ENCODE peak calls at places on chromosomes 5 and 9, in nine cellular contexts. One of them, this sample, is unnamed.
A peak's percentile ranks its signal among the peaks of the same experiment; 100 is the strongest.

GRCh38 chr9:89603629-89604462 is 966 bp upstream of the GADD45G start:
- DNase-seq in breast epithelium: peak; percentile 74
- DNase-seq in esophagus squamous epithelium: no peak
- DNase-seq in ovary: peak; percentile 89
- DNase-seq in sigmoid colon: peak; percentile 88
- DNase-seq in NB4: peak; percentile 56
- DNase-seq in heart left ventricle: peak; percentile 82
- DNase-seq in adrenal gland: peak; percentile 92
- DNase-seq in HCT116: no peak
- DNase-seq in this sample: peak; percentile 45

GRCh38 chr5:37703841-37704241 is 136.0 kb downstream of the GDNF start:
- DNase-seq in NB4: no peak
- DNase-seq in sigmoid colon: no peak
- DNase-seq in ovary: no peak
- DNase-seq in esophagus squamous epithelium: no peak
- DNase-seq in breast epithelium: no peak
- DNase-seq in adrenal gland: no peak
- DNase-seq in heart left ventricle: no peak
- DNase-seq in HCT116: no peak
- DNase-seq in this sample: no peak

GRCh38 chr5:142819292-142819691 is 49.1 kb downstream of the ARHGAP26 start:
- DNase-seq in ovary: no peak
- DNase-seq in heart left ventricle: no peak
- DNase-seq in breast epithelium: no peak
- DNase-seq in adrenal gland: no peak
- DNase-seq in sigmoid colon: no peak
- DNase-seq in HCT116: no peak
- DNase-seq in esophagus squamous epithelium: no peak
- DNase-seq in NB4: no peak
- DNase-seq in this sample: no peak

GRCh38 chr9:106864533-106865143 is 1.7 kb downstream of the ZNF462 start:
- DNase-seq in adrenal gland: peak; percentile 29
- DNase-seq in breast epithelium: no peak
- DNase-seq in NB4: no peak
- DNase-seq in HCT116: no peak
- DNase-seq in sigmoid colon: peak; percentile 70
- DNase-seq in heart left ventricle: peak; percentile 23
- DNase-seq in esophagus squamous epithelium: no peak
- DNase-seq in ovary: peak; percentile 47
- DNase-seq in this sample: no peak

GRCh38 chr5:67315082-67315801 is 118.6 kb upstream of the CD180 start:
- DNase-seq in heart left ventricle: no peak
- DNase-seq in ovary: no peak
- DNase-seq in esophagus squamous epithelium: no peak
- DNase-seq in adrenal gland: peak; percentile 9
- DNase-seq in NB4: no peak
- DNase-seq in HCT116: no peak
- DNase-seq in sigmoid colon: no peak
- DNase-seq in breast epithelium: no peak
- DNase-seq in this sample: no peak

GRCh38 chr9:99126312-99126711 is 21.4 kb downstream of the TGFBR1 start:
- DNase-seq in heart left ventricle: no peak
- DNase-seq in NB4: no peak
- DNase-seq in HCT116: no peak
- DNase-seq in adrenal gland: no peak
- DNase-seq in ovary: no peak
- DNase-seq in breast epithelium: no peak
- DNase-seq in esophagus squamous epithelium: no peak
- DNase-seq in sigmoid colon: no peak
- DNase-seq in this sample: no peak

GRCh38 chr5:89313044-89313443 is 430.1 kb upstream of the MEF2C start:
- DNase-seq in sigmoid colon: no peak
- DNase-seq in esophagus squamous epithelium: no peak
- DNase-seq in NB4: no peak
- DNase-seq in HCT116: peak; percentile 71
- DNase-seq in ovary: no peak
- DNase-seq in adrenal gland: no peak
- DNase-seq in breast epithelium: no peak
- DNase-seq in heart left ventricle: no peak
- DNase-seq in this sample: no peak

GRCh38 chr9:123997665-123998277 is 13.8 kb upstream of the LHX2 start:
- DNase-seq in ovary: peak; percentile 40
- DNase-seq in breast epithelium: no peak
- DNase-seq in HCT116: no peak
- DNase-seq in adrenal gland: peak; percentile 61
- DNase-seq in esophagus squamous epithelium: no peak
- DNase-seq in heart left ventricle: peak; percentile 51
- DNase-seq in sigmoid colon: no peak
- DNase-seq in NB4: peak; percentile 77
- DNase-seq in this sample: peak; percentile 31

GRCh38 chr5:127997131-127997775 is 86.3 kb upstream of the SLC12A2 start:
- DNase-seq in HCT116: no peak
- DNase-seq in ovary: no peak
- DNase-seq in sigmoid colon: no peak
- DNase-seq in breast epithelium: no peak
- DNase-seq in adrenal gland: no peak
- DNase-seq in NB4: no peak
- DNase-seq in esophagus squamous epithelium: no peak
- DNase-seq in heart left ventricle: no peak
- DNase-seq in this sample: no peak

GRCh38 chr5:14582797-14583137 is 1.2 kb downstream of the OTULINL start:
- DNase-seq in heart left ventricle: no peak
- DNase-seq in NB4: no peak
- DNase-seq in sigmoid colon: no peak
- DNase-seq in esophagus squamous epithelium: no peak
- DNase-seq in breast epithelium: no peak
- DNase-seq in HCT116: no peak
- DNase-seq in adrenal gland: no peak
- DNase-seq in ovary: peak; percentile 33
- DNase-seq in this sample: no peak

GRCh38 chr5:14581333-14581890 is at the start of gene OTULINL:
- DNase-seq in adrenal gland: peak; percentile 84
- DNase-seq in ovary: peak; percentile 93
- DNase-seq in heart left ventricle: peak; percentile 90
- DNase-seq in sigmoid colon: peak; percentile 93
- DNase-seq in HCT116: peak; percentile 33
- DNase-seq in breast epithelium: peak; percentile 72
- DNase-seq in esophagus squamous epithelium: peak; percentile 22
- DNase-seq in NB4: peak; percentile 79
- DNase-seq in this sample: peak; percentile 69

GRCh38 chr5:14584848-14585247 is 3.3 kb downstream of the OTULINL start:
- DNase-seq in breast epithelium: no peak
- DNase-seq in esophagus squamous epithelium: no peak
- DNase-seq in heart left ventricle: no peak
- DNase-seq in NB4: no peak
- DNase-seq in HCT116: no peak
- DNase-seq in adrenal gland: no peak
- DNase-seq in sigmoid colon: no peak
- DNase-seq in ovary: no peak
- DNase-seq in this sample: no peak

GRCh38 chr5:14580037-14581034 is 1.3 kb upstream of the OTULINL start:
- DNase-seq in breast epithelium: no peak
- DNase-seq in NB4: peak; percentile 38
- DNase-seq in adrenal gland: no peak
- DNase-seq in HCT116: no peak
- DNase-seq in sigmoid colon: no peak
- DNase-seq in heart left ventricle: no peak
- DNase-seq in esophagus squamous epithelium: no peak
- DNase-seq in ovary: no peak
- DNase-seq in this sample: no peak

DNA sequence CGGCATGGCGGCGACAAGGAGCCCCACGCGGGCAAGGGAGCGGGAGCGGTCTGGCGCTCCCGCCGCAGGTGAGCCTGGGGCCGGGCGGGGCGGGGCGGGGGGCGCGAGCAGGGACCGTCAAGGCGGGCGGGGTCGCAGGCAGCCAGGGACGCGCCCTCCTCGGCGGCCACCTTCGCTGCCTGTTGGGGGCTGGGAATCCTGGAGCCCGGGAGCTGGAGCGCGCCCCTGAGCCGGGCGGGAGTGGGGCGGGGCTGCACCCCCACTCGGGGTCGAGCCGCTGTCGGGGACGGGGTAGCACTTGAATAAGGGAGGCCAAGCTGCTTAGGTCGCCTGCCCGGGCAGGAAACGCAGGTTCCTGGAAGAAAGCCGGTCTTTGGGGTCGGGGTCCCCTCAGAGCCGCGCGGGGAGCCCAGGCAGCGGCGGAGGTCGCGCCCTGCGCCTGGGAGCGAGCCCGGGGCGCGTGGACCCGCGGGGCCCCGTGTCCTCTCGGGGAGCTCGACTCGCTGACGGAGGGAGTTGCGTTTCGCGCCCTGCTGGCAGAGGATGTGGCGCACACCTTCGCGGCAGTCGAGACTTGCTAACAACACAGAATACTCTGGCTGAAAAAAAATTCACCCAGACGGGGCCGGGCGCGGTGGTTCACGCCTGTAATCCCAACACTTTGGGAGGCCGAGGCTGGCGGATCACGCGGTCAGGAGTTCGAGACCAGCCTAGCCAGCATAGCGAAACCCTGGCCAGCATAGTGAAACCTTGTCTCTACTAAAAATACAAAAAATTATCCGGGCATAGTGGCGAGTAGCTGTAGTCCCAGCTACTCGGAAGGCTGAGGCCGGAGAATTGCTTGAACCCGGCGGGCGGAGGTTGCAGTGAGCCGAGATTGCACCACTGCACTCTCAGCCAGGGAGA is 552 bp downstream of the OTULINL start:
- DNase-seq in breast epithelium: peak; percentile 67
- DNase-seq in heart left ventricle: peak; percentile 42
- DNase-seq in NB4: peak; percentile 62
- DNase-seq in ovary: peak; percentile 63
- DNase-seq in adrenal gland: peak; percentile 24
- DNase-seq in esophagus squamous epithelium: no peak
- DNase-seq in sigmoid colon: peak; percentile 78
- DNase-seq in HCT116: peak; percentile 33
- DNase-seq in this sample: peak; percentile 44
- TF ChIP-seq POLR2A in breast epithelium: no peak
- TF ChIP-seq POLR2A in heart left ventricle: no peak
- TF ChIP-seq POLR2A in NB4: no peak
- TF ChIP-seq POLR2A in ovary: no peak
- TF ChIP-seq POLR2A in adrenal gland: no peak
- TF ChIP-seq POLR2A in esophagus squamous epithelium: no peak
- TF ChIP-seq POLR2A in sigmoid colon: no peak
- TF ChIP-seq POLR2A in HCT116: no peak
- TF ChIP-seq POLR2A in this sample: no peak

GRCh38 chr9:114588671-114589526 is 1.3 kb downstream of the ATP6V1G1 start:
- DNase-seq in NB4: no peak
- DNase-seq in adrenal gland: peak; percentile 37
- DNase-seq in breast epithelium: no peak
- DNase-seq in ovary: no peak
- DNase-seq in sigmoid colon: no peak
- DNase-seq in HCT116: no peak
- DNase-seq in esophagus squamous epithelium: no peak
- DNase-seq in heart left ventricle: no peak
- DNase-seq in this sample: no peak
- H3K4me3 ChIP-seq in NB4: peak overlapping the region; percentile 88
- H3K4me3 ChIP-seq in adrenal gland: peak overlapping the region; percentile 90
- H3K4me3 ChIP-seq in breast epithelium: peak overlapping the region; percentile 88
- H3K4me3 ChIP-seq in ovary: peak overlapping the region; percentile 94
- H3K4me3 ChIP-seq in sigmoid colon: peak overlapping the region; percentile 72
- H3K4me3 ChIP-seq in HCT116: peak overlapping the region; percentile 100
- H3K4me3 ChIP-seq in esophagus squamous epithelium: peak overlapping the region; percentile 87
- H3K4me3 ChIP-seq in heart left ventricle: peak overlapping the region; percentile 67
- H3K4me3 ChIP-seq in this sample: peak overlapping the region; percentile 84

DNA sequence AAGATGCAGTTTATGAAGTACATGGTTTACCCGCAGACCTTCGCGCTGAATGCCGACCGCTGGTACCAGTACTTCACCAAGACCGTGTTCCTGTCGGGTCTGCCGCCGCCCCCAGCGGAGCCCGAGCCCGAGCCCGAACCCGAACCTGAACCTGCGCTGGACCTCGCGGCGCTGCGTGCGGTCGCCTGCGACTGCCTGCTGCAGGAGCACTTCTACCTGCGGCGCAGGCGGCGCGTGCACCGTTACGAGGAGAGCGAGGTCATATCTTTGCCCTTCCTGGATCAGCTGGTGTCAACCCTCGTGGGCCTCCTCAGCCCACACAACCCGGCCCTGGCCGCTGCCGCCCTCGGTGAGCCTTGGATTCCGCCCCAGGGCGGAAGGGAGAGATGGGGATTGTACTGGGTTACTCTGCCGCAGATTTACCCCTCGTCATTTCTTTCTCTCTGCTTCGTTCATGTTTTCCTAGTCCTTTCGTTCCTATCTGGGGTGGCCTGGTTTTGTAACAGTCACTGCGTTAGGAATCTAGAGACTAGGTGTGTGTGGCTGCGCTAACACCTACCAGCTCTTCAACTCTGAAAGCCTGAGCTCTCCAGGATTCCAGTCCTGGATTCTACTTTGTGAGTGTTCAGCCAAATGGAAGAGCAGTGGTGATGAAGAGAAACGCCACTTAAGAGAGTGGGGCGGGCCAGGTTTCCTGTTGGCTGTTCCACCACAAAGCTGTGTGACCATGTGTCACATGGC is 638 bp downstream of the MRPS30 start:
- DNase-seq in breast epithelium: peak; percentile 54
- DNase-seq in HCT116: peak; percentile 24
- DNase-seq in heart left ventricle: peak; percentile 14
- DNase-seq in NB4: peak; percentile 75
- DNase-seq in esophagus squamous epithelium: no peak
- DNase-seq in sigmoid colon: peak; percentile 65
- DNase-seq in adrenal gland: peak; percentile 52
- DNase-seq in ovary: peak; percentile 35
- DNase-seq in this sample: peak; percentile 87
- TF ChIP-seq POLR2A in breast epithelium: no peak
- TF ChIP-seq POLR2A in HCT116: no peak
- TF ChIP-seq POLR2A in heart left ventricle: no peak
- TF ChIP-seq POLR2A in NB4: no peak
- TF ChIP-seq POLR2A in esophagus squamous epithelium: no peak
- TF ChIP-seq POLR2A in sigmoid colon: no peak
- TF ChIP-seq POLR2A in adrenal gland: peak; percentile 29
- TF ChIP-seq POLR2A in ovary: no peak
- TF ChIP-seq POLR2A in this sample: no peak

DNA sequence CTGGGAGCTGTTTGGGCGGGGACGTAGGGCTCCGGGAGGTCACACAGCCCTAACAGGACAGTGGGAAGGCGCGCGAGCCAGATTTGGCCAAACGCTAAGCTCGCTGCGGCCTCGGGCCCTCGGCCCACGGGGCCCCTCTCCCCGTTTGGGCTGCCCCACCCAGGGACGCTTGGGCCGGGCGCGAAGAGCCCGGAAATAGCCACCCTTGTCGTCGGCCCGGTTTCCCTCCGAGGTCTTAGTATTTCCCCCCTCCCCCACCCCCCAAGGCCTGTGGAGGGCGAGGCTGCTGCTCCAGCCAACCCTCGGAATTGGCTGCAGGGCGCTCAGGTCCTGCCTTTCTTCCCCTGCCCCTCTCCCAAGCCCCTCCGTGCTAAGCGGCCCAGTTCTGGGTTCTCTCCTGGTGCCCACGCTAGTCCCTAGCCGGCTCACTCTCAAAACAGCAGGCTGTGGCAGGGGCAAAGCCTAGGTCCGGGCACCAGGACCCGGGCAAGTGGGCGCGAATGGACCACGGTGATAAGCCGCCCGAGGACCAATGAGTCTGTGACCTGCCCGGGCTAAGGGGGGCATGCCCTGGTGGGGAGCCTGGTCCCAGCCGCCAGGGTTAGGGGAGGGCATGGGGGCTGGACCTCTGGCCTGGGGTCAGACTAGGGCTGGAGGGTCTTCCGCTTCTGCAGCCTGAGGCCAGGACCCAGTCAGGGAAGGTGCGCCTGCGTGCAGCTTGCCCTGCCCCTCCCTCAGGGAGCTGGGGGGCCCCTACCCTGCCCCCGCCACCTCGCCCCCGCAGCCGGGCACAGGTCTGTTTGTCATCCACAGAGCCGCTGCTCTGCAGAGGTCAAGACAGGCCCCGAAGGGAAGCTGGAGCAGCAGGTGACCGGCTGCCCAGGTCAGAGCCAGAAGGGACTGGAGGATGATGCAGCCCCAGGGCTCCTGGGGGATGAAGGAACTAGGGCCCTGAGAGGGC is 5.0 kb upstream of the IRX4 start:
- DNase-seq in heart left ventricle: no peak
- DNase-seq in HCT116: no peak
- DNase-seq in breast epithelium: no peak
- DNase-seq in sigmoid colon: no peak
- DNase-seq in NB4: no peak
- DNase-seq in ovary: no peak
- DNase-seq in adrenal gland: no peak
- DNase-seq in esophagus squamous epithelium: no peak
- DNase-seq in this sample: no peak
- H3K4me3 ChIP-seq in heart left ventricle: peak overlapping the region; percentile 63
- H3K4me3 ChIP-seq in HCT116: no peak overlapping the region
- H3K4me3 ChIP-seq in breast epithelium: no peak overlapping the region
- H3K4me3 ChIP-seq in sigmoid colon: no peak overlapping the region
- H3K4me3 ChIP-seq in NB4: no peak overlapping the region
- H3K4me3 ChIP-seq in ovary: no peak overlapping the region
- H3K4me3 ChIP-seq in adrenal gland: no peak overlapping the region
- H3K4me3 ChIP-seq in esophagus squamous epithelium: peak overlapping the region; percentile 64
- H3K4me3 ChIP-seq in this sample: peak overlapping the region; percentile 23